ENCODE peak calls at places on chromosome 22, in eight cellular contexts. H, C, S, T, B, V, P and R are unnamed samples.

GRCh38 chr22:21762712-21763581 is 27.4 kb upstream of the YPEL1 start:
- DNase-seq in P (no peak), S (no peak), V (no peak), H (no peak), C (no peak), B (no peak), T (no peak), R (no peak)

GRCh38 chr22:27252282-27253049 is 549.1 kb downstream of the MN1 start:
- DNase-seq in H (no peak), B (peak), P (no peak), T (no peak), S (no peak), C (no peak), V (no peak), R (no peak)

GRCh38 chr22:46971141-46971775 is 208.8 kb downstream of the TBC1D22A start:
- DNase-seq in S (no peak), T (no peak), H (no peak), B (peak), P (no peak), V (no peak), C (no peak), R (peak)

GRCh38 chr22:44242946-44243724 is 62.4 kb downstream of the PARVG start:
- DNase-seq in T (no peak), P (no peak), B (no peak), H (no peak), S (no peak), V (no peak), C (no peak), R (no peak)

GRCh38 chr22:36641902-36642640 is 61.5 kb downstream of the CACNG2 start:
- DNase-seq in V (no peak), B (peak), P (no peak), H (no peak), C (no peak), S (no peak), T (no peak), R (no peak)

GRCh38 chr22:44892803-44893730 is 116.7 kb downstream of the PHF21B start:
- DNase-seq in P (no peak), C (no peak), S (no peak), H (no peak), B (no peak), T (no peak), V (no peak), R (no peak)

GRCh38 chr22:21857501-21857914 is 9.9 kb downstream of the MAPK1 start:
- DNase-seq in S (no peak), V (no peak), H (no peak), C (no peak), P (no peak), T (no peak), B (no peak), R (no peak)

GRCh38 chr22:36327922-36328551 is 59.7 kb downstream of the MYH9 start:
- DNase-seq in C (peak), P (no peak), H (no peak), S (no peak), B (peak), T (no peak), V (no peak), R (no peak)

GRCh38 chr22:47549741-47550340 is 787.4 kb downstream of the TBC1D22A start:
- DNase-seq in S (peak), V (no peak), T (no peak), P (no peak), C (no peak), B (no peak), H (no peak), R (no peak)

GRCh38 chr22:30472994-30473720 is 1.3 kb upstream of the SEC14L3 start:
- DNase-seq in V (no peak), B (no peak), S (no peak), T (no peak), H (no peak), P (no peak), C (no peak), R (no peak)

GRCh38 chr22:46459347-46460065 is 77.9 kb downstream of the CELSR1 start:
- DNase-seq in H (no peak), B (no peak), V (no peak), T (no peak), P (no peak), S (no peak), C (no peak), R (no peak)

GRCh38 chr22:49333206-49333605 is 494.5 kb downstream of the BRD1 start:
- DNase-seq in T (no peak), S (peak), B (no peak), P (no peak), H (peak), V (no peak), C (no peak), R (no peak)

GRCh38 chr22:21688706-21689381 is 23.0 kb downstream of the PPIL2 start:
- DNase-seq in S (no peak), P (no peak), C (no peak), H (no peak), T (peak), B (no peak), V (no peak), R (no peak)

GRCh38 chr22:30868663-30869385 is 99.8 kb downstream of the MORC2 start:
- DNase-seq in V (no peak), T (peak), P (peak), H (no peak), B (peak), C (no peak), S (peak), R (no peak)

GRCh38 chr22:44862981-44863860 is 110.8 kb downstream of the ARHGAP8 start:
- DNase-seq in P (no peak), V (peak), T (no peak), S (no peak), B (no peak), H (no peak), C (no peak), R (no peak)

GRCh38 chr22:26360169-26360885 is 68.7 kb upstream of the ASPHD2 start:
- DNase-seq in H (peak), C (peak), V (peak), P (peak), S (peak), T (no peak), B (peak), R (peak)

GRCh38 chr22:46042786-46043185 is 65.8 kb upstream of the WNT7B start:
- DNase-seq in C (no peak), B (no peak), S (no peak), H (no peak), P (no peak), V (no peak), T (no peak), R (no peak)

GRCh38 chr22:45871721-45872120 is 105.2 kb downstream of the WNT7B start:
- DNase-seq in H (no peak), B (no peak), T (no peak), V (no peak), P (no peak), C (no peak), S (no peak), R (no peak)

GRCh38 chr22:42284643-42285181 is 14.3 kb upstream of the TCF20 start:
- DNase-seq in B (no peak), V (no peak), P (no peak), C (no peak), S (no peak), T (no peak), H (no peak), R (no peak)

GRCh38 chr22:42863349-42863911 is 6.4 kb upstream of the ARFGAP3 start:
- DNase-seq in H (no peak), C (no peak), T (no peak), S (no peak), V (no peak), P (no peak), B (peak), R (no peak)

GRCh38 chr22:48918585-48919186 is 909.0 kb downstream of the BRD1 start:
- DNase-seq in V (no peak), T (no peak), B (no peak), P (no peak), H (no peak), C (no peak), S (no peak), R (no peak)

GRCh38 chr22:42364641-42365336 is 67.4 kb downstream of the NFAM1 start:
- DNase-seq in C (no peak), S (no peak), P (no peak), H (no peak), V (no peak), T (no peak), B (peak), R (peak)

GRCh38 chr22:23895599-23896144 is 1.5 kb downstream of the MIF start:
- DNase-seq in V (no peak), B (no peak), C (no peak), H (no peak), T (no peak), P (no peak), S (no peak), R (no peak)
- TF ChIP-seq CTCF in V (no peak), B (no peak), C (no peak), H (no peak), T (no peak), P (no peak), S (peak), R (no peak)

GRCh38 chr22:17920145-17920605 is 104.2 kb downstream of the MICAL3 start:
- DNase-seq in P (peak), B (peak), S (no peak), H (no peak), T (peak), V (peak), C (no peak), R (peak)
- TF ChIP-seq CTCF in P (peak), B (no peak), S (no peak), H (no peak), T (no peak), V (no peak), C (no peak), R (no peak)

GRCh38 chr22:37733625-37734401 is 37.0 kb downstream of the TRIOBP start:
- DNase-seq in C (no peak), V (no peak), P (no peak), B (no peak), H (no peak), T (no peak), S (no peak), R (no peak)
- TF ChIP-seq CTCF in C (no peak), V (no peak), P (no peak), B (no peak), H (no peak), T (no peak), S (no peak), R (no peak)

GRCh38 chr22:28951969-28952521 is 68.7 kb downstream of the ZNRF3 start:
- DNase-seq in B (peak), C (no peak), P (no peak), H (no peak), S (no peak), T (no peak), V (peak), R (no peak)
- TF ChIP-seq CTCF in B (peak), C (no peak), P (no peak), H (no peak), S (peak), T (no peak), V (peak), R (no peak)

GRCh38 chr22:39275814-39276443 is 31.1 kb upstream of the PDGFB start:
- DNase-seq in V (no peak), P (no peak), S (no peak), H (no peak), C (no peak), B (no peak), T (no peak), R (no peak)
- TF ChIP-seq CTCF in V (peak), P (no peak), S (no peak), H (no peak), C (no peak), B (no peak), T (no peak), R (no peak)

GRCh38 chr22:28759861-28760560 is 12.5 kb upstream of the CCDC117 start:
- DNase-seq in B (no peak), V (peak), P (no peak), H (no peak), T (no peak), S (no peak), C (no peak), R (no peak)
- TF ChIP-seq CTCF in B (no peak), V (no peak), P (no peak), H (no peak), T (no peak), S (no peak), C (no peak), R (no peak)

GRCh38 chr22:18034076-18034475 is 9.7 kb upstream of the MICAL3 start:
- DNase-seq in T (no peak), C (no peak), H (no peak), V (no peak), S (no peak), P (no peak), B (no peak), R (no peak)

GRCh38 chr22:18029686-18030267 is 5.4 kb upstream of the MICAL3 start:
- DNase-seq in H (no peak), C (no peak), S (no peak), V (no peak), T (no peak), B (no peak), P (no peak), R (no peak)

GRCh38 chr22:18031670-18032454 is 7.5 kb upstream of the MICAL3 start:
- DNase-seq in V (no peak), B (peak), C (no peak), S (no peak), P (no peak), T (no peak), H (no peak), R (no peak)

GRCh38 chr22:18033204-18033998 is 9.0 kb upstream of the MICAL3 start:
- DNase-seq in B (peak), H (no peak), C (no peak), V (no peak), S (no peak), T (no peak), P (no peak), R (no peak)

GRCh38 chr22:18032455-18033101 is 8.2 kb upstream of the MICAL3 start:
- DNase-seq in P (no peak), T (no peak), C (no peak), S (no peak), B (peak), V (no peak), H (no peak), R (no peak)
- TF ChIP-seq CTCF in P (no peak), T (no peak), C (no peak), S (no peak), B (no peak), V (no peak), H (no peak), R (no peak)

DNA sequence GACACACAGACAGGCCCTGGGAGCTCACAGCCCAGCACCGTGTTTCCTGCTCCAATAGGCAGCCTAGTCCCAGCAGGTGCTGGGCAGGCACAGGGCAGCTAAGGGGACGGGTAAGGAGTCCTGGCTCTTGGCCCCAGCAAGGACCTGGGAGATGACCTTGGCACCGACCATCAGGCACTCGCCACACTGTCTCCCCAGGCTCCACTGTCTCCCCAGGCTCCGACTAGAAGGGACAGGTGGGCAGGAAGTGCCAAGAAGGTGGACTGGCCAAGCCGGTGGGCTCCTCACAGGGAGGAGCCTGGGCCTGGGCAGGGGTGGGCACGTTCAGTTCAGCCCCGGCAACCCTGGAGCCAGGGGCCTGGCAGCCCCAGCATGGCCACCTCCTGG is 193.9 kb downstream of the IGLL1 start:
- DNase-seq in S (no peak), V (no peak), B (no peak), P (no peak), C (no peak), H (no peak), T (no peak), R (no peak)
- TF ChIP-seq CTCF in S (peak), V (no peak), B (no peak), P (peak), C (no peak), H (no peak), T (no peak), R (peak)

DNA sequence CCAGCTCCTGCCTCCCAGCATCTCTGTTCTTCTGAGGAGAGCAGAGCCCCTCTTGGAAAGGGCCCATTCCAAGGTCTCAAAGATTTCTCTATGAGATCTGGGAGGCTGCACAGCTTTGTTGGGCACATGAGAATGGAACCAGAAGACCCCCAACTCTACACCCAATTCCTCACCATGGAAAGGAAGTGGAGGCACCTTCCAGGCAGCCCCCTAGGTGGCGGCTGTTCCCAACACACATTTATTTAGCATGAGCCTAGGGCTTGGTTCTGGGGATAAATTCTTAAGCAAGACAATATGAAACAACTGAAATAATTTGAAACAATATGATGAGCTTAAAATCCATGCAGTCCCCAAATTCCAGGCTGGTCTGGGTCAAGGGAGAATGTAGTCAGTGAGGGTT is 100.4 kb downstream of the TIMP3 start:
- DNase-seq in C (no peak), P (no peak), B (no peak), H (no peak), V (no peak), T (no peak), S (no peak), R (no peak)
- TF ChIP-seq CTCF in C (no peak), P (no peak), B (no peak), H (no peak), V (peak), T (no peak), S (peak), R (no peak)